ENCODE peak calls at places on chromosome 12, in six cellular contexts. E is NCI-H1105, L is H7, M is DMS79, V is RWPE1, G is EH. S is an unnamed sample.
A peak's percentile ranks its signal among the peaks of the same experiment; 100 is the strongest.

GRCh38 chr12:122162976-122163375 is 11.0 kb downstream of the IL31 start:
- DNase-seq in V (no peak), G (no peak), M (no peak), E (no peak), L (no peak), S (no peak)

GRCh38 chr12:19444097-19444496 is 4.8 kb downstream of the AEBP2 start:
- DNase-seq in M (no peak), E (no peak), L (no peak), V (no peak), G (no peak), S (no peak)

GRCh38 chr12:106919910-106920544 is 35.7 kb upstream of the TMEM263 start:
- DNase-seq in L (no peak), E (peak; percentile 56), M (no peak), V (peak; percentile 46), G (peak; percentile 58), S (peak; percentile 38)

GRCh38 chr12:111424793-111425251 is 19.1 kb downstream of the SH2B3 start:
- DNase-seq in V (no peak), M (no peak), G (no peak), L (peak; percentile 86), E (no peak), S (no peak)

GRCh38 chr12:62584619-62585018 is 118.0 kb downstream of the MON2 start:
- DNase-seq in L (no peak), V (no peak), E (no peak), G (no peak), M (no peak), S (no peak)

GRCh38 chr12:126474703-126475102 is 1409.5 kb downstream of the AACS start:
- DNase-seq in V (no peak), G (no peak), M (no peak), E (no peak), L (no peak), S (no peak)

GRCh38 chr12:108589028-108589839 is 8.7 kb downstream of the TMEM119 start:
- DNase-seq in V (no peak), L (peak; percentile 73), E (no peak), M (no peak), G (no peak), S (no peak)

GRCh38 chr12:101051901-101052550 is 158.0 kb downstream of the SLC5A8 start:
- DNase-seq in E (no peak), G (peak; percentile 92), M (no peak), V (peak; percentile 72), L (no peak), S (no peak)

GRCh38 chr12:126493366-126494108 is 1428.3 kb downstream of the AACS start:
- DNase-seq in L (no peak), V (peak; percentile 69), G (peak; percentile 34), M (no peak), E (no peak), S (no peak)

GRCh38 chr12:4762773-4763172 is 42.6 kb downstream of the GALNT8 start:
- DNase-seq in L (no peak), G (no peak), V (no peak), M (no peak), E (no peak), S (no peak)

GRCh38 chr12:754238-754816 is 1.9 kb downstream of the WNK1 start:
- DNase-seq in M (no peak), L (no peak), E (no peak), V (no peak), G (peak; percentile 52), S (no peak)